ENCODE peak calls at places on chromosomes 12 and 14, in ten cellular contexts. T is Karpas-422, Y is neural progenitor cell, U is GM23338, C is PC-9, W is HCT116, S is PC-3, F is fibroblast of lung, B is GM23248, R is astrocyte. J is an unnamed sample.

GRCh38 chr12:1890119-1890703 is 28.2 kb downstream of the CACNA2D4 start:
- DNase-seq in C (no peak), S (no peak), Y (no peak), B (no peak), U (no peak), F (no peak), T (no peak), W (no peak), R (no peak), J (no peak)

GRCh38 chr12:108570743-108571603 is 8.6 kb downstream of the ISCU start:
- DNase-seq in F (no peak), R (no peak), B (peak; percentile 77), U (peak; percentile 57), W (peak; percentile 28), Y (peak; percentile 61), T (peak; percentile 69), C (no peak), S (peak; percentile 51), J (peak; percentile 23)

GRCh38 chr14:104462651-104463630 is 116.6 kb upstream of the C14orf180 start:
- DNase-seq in W (no peak), S (peak; percentile 37), Y (no peak), B (peak; percentile 23), T (no peak), C (no peak), R (no peak), F (no peak), U (no peak), J (no peak)

GRCh38 chr14:89723930-89724915 is 230.3 kb downstream of the EFCAB11 start:
- DNase-seq in W (no peak), B (peak; percentile 31), C (no peak), T (no peak), R (no peak), Y (no peak), U (no peak), S (no peak), F (no peak), J (peak; percentile 32)

GRCh38 chr14:23864252-23864651 is 89.3 kb upstream of the DHRS4 start:
- DNase-seq in R (no peak), U (no peak), S (no peak), B (no peak), W (no peak), T (no peak), C (no peak), Y (no peak), F (no peak), J (no peak)

GRCh38 chr12:50948798-50949197 is 3.5 kb upstream of the HIGD1C start:
- DNase-seq in C (no peak), W (no peak), U (no peak), S (no peak), B (peak; percentile 11), F (no peak), Y (no peak), R (no peak), T (no peak), J (no peak)

GRCh38 chr14:38788060-38788459 is 315.0 kb downstream of the SEC23A start:
- DNase-seq in C (no peak), Y (no peak), U (no peak), R (no peak), B (peak; percentile 30), T (no peak), W (no peak), S (no peak), F (no peak), J (no peak)

GRCh38 chr12:9731393-9731792 is 1.5 kb downstream of the CLECL1 start:
- DNase-seq in T (no peak), S (no peak), B (no peak), W (no peak), F (no peak), R (no peak), Y (no peak), C (no peak), U (no peak), J (no peak)

GRCh38 chr14:101462726-101463565 is 98.3 kb upstream of the DIO3 start:
- DNase-seq in B (no peak), F (no peak), R (no peak), C (no peak), W (no peak), T (no peak), U (no peak), S (peak; percentile 28), Y (no peak), J (no peak)

GRCh38 chr12:10562306-10562933 is 51.0 kb downstream of the MAGOHB start:
- DNase-seq in C (no peak), S (peak; percentile 87), U (peak; percentile 44), B (peak; percentile 53), W (peak; percentile 48), F (peak; percentile 14), R (peak; percentile 9), Y (peak; percentile 16), T (peak; percentile 78), J (peak; percentile 29)

GRCh38 chr14:104373855-104374717 is 205.5 kb upstream of the C14orf180 start:
- DNase-seq in F (no peak), C (no peak), S (no peak), W (no peak), B (no peak), U (no peak), R (no peak), Y (no peak), T (no peak), J (no peak)

GRCh38 chr12:38544357-38545066 is 227.9 kb downstream of the ALG10B start:
- DNase-seq in C (no peak), W (no peak), B (no peak), F (no peak), S (no peak), U (peak; percentile 84), T (no peak), Y (peak; percentile 68), R (no peak), J (no peak)

GRCh38 chr14:50335989-50336391 is 23.9 kb downstream of the DMAC2L start:
- DNase-seq in C (no peak), R (peak; percentile 23), W (no peak), U (peak; percentile 36), S (no peak), F (peak; percentile 34), T (no peak), B (peak; percentile 44), Y (peak; percentile 42), J (peak; percentile 68)

GRCh38 chr12:107462428-107463332 is 222.9 kb upstream of the PWP1 start:
- DNase-seq in C (no peak), T (no peak), B (no peak), R (no peak), F (no peak), W (no peak), S (no peak), Y (no peak), U (no peak), J (no peak)

GRCh38 chr12:86015026-86015425 is 140.9 kb downstream of the NTS start:
- DNase-seq in F (no peak), W (no peak), B (no peak), U (no peak), R (no peak), S (no peak), Y (no peak), C (no peak), T (no peak), J (no peak)

GRCh38 chr14:104582649-104583048 is 3.1 kb downstream of the C14orf180 start:
- DNase-seq in C (no peak), F (no peak), U (no peak), T (no peak), R (no peak), S (no peak), B (no peak), Y (no peak), W (no peak), J (no peak)

GRCh38 chr12:60710246-60710645 is 1114.4 kb downstream of the SLC16A7 start:
- DNase-seq in T (no peak), R (no peak), F (no peak), U (no peak), B (no peak), C (no peak), S (peak; percentile 50), W (no peak), Y (no peak), J (no peak)

GRCh38 chr12:130994821-130995375 is 41.2 kb downstream of the ADGRD1 start:
- DNase-seq in W (no peak), F (no peak), Y (no peak), S (no peak), T (no peak), U (no peak), B (no peak), R (no peak), C (no peak), J (no peak)

GRCh38 chr12:53593031-53593430 is 33.2 kb downstream of the ATF7 start:
- DNase-seq in Y (no peak), S (no peak), R (no peak), W (no peak), C (no peak), B (no peak), F (no peak), U (no peak), T (no peak), J (no peak)

GRCh38 chr12:58433969-58434368 is 486.3 kb downstream of the LRIG3 start:
- DNase-seq in Y (no peak), F (peak; percentile 39), S (peak; percentile 70), R (no peak), B (peak; percentile 61), T (no peak), W (peak; percentile 36), U (no peak), C (peak; percentile 67), J (no peak)

GRCh38 chr14:49879683-49880204 is 13.1 kb upstream of the ARF6 start:
- DNase-seq in C (peak; percentile 66), R (peak; percentile 34), S (peak; percentile 80), B (peak; percentile 77), U (peak; percentile 92), Y (peak; percentile 63), W (peak; percentile 95), T (peak; percentile 94), F (peak; percentile 51), J (peak; percentile 64)

GRCh38 chr12:132638541-132639408 is 20.2 kb downstream of the P2RX2 start:
- DNase-seq in Y (peak; percentile 46), S (peak; percentile 63), B (peak; percentile 77), T (no peak), W (no peak), R (peak; percentile 15), C (no peak), U (peak; percentile 67), F (peak; percentile 29), J (peak; percentile 39)
- H3K36me3 ChIP-seq in Y (no peaks in the 10 kb centered on the region), S (peaks cover 48% of the 10 kb centered on the region), B (no peaks in the 10 kb centered on the region), T (peaks cover 30% of the 10 kb centered on the region), W (peaks cover 56% of the 10 kb centered on the region), R (peaks cover 6% of the 10 kb centered on the region), C (peaks cover 6% of the 10 kb centered on the region), U (peaks cover 26% of the 10 kb centered on the region), F (peaks cover 20% of the 10 kb centered on the region), J (peaks cover 99% of the 10 kb centered on the region)

GRCh38 chr14:93579178-93579577 is 148.4 kb downstream of the UNC79 start:
- DNase-seq in U (no peak), B (no peak), T (no peak), F (no peak), Y (no peak), C (no peak), S (no peak), W (no peak), R (no peak), J (no peak)
- H3K79me2 ChIP-seq in U (no peaks in the 10 kb centered on the region), B (no peaks in the 10 kb centered on the region), T (no peaks in the 10 kb centered on the region), F (no peaks in the 10 kb centered on the region), Y (no peaks in the 10 kb centered on the region), C (no peaks in the 10 kb centered on the region), S (no peaks in the 10 kb centered on the region), W (no peaks in the 10 kb centered on the region), R (no peaks in the 10 kb centered on the region), J (no peaks in the 10 kb centered on the region)

GRCh38 chr12:127760996-127761395 is 506.0 kb upstream of the TMEM132C start:
- DNase-seq in C (no peak), R (no peak), F (no peak), S (no peak), B (no peak), W (no peak), Y (peak; percentile 2), U (no peak), T (no peak), J (no peak)
- H2AFZ ChIP-seq in C (no peak overlapping the region), R (no peak overlapping the region), F (no peak overlapping the region), S (no peak overlapping the region), B (no peak overlapping the region), W (no peak overlapping the region), Y (no peak overlapping the region), U (no peak overlapping the region), T (no peak overlapping the region), J (no peak overlapping the region)

GRCh38 chr12:110349096-110349495 is 54.4 kb downstream of the ANAPC7 start:
- DNase-seq in S (no peak), U (no peak), F (no peak), B (no peak), C (no peak), R (no peak), T (no peak), Y (no peak), W (no peak), J (no peak)
- H3K36me3 ChIP-seq in S (peaks cover 57% of the 10 kb centered on the region), U (peaks cover 38% of the 10 kb centered on the region), F (peaks cover 49% of the 10 kb centered on the region), B (peaks cover 66% of the 10 kb centered on the region), C (peaks cover 36% of the 10 kb centered on the region), R (peaks cover 64% of the 10 kb centered on the region), T (peaks cover 66% of the 10 kb centered on the region), Y (peaks cover 23% of the 10 kb centered on the region), W (peaks cover 62% of the 10 kb centered on the region), J (peaks cover 63% of the 10 kb centered on the region)

J was measured in DND-41.